ENCODE peak calls at places on chromosomes 3 and 15, in eight cellular contexts. S is mesendoderm, J is heart left ventricle, F is right cardiac atrium, G is tibial nerve, K is GM23338, E is fibroblast of lung, Y is ovary. X is an unnamed sample.

GRCh38 chr3:72496055-72496690 is 352.1 kb downstream of the SHQ1 start:
- DNase-seq in S (no peak), G (no peak), K (no peak), J (no peak), Y (no peak), F (no peak), E (no peak), X (no peak)

GRCh38 chr15:62506217-62506805 is 341.2 kb upstream of the C2CD4B start:
- DNase-seq in S (peak; percentile 37), Y (no peak), F (no peak), E (peak; percentile 53), J (no peak), K (peak; percentile 40), G (no peak), X (no peak)

GRCh38 chr3:49222002-49222401 is 50.6 kb downstream of the KLHDC8B start:
- DNase-seq in E (no peak), F (no peak), J (no peak), S (no peak), K (no peak), G (no peak), Y (no peak), X (no peak)

GRCh38 chr3:172716476-172716875 is 5.6 kb upstream of the NCEH1 start:
- DNase-seq in K (no peak), Y (no peak), F (peak; percentile 80), E (no peak), S (no peak), G (peak; percentile 50), J (peak; percentile 66), X (peak; percentile 23)

GRCh38 chr3:126156468-126156867 is 23.9 kb downstream of the ALDH1L1 start:
- DNase-seq in S (peak; percentile 24), G (no peak), E (no peak), F (no peak), K (peak; percentile 15), J (no peak), Y (no peak), X (no peak)

GRCh38 chr3:136414476-136414875 is 164.3 kb downstream of the PCCB start:
- DNase-seq in Y (no peak), F (no peak), K (no peak), G (no peak), J (no peak), E (no peak), S (no peak), X (no peak)

GRCh38 chr3:87626471-87626995 is 350.1 kb upstream of the POU1F1 start:
- DNase-seq in J (no peak), Y (no peak), G (no peak), E (no peak), S (no peak), F (no peak), K (no peak), X (no peak)

GRCh38 chr3:31981206-31982181 is at the start of the genes OSBPL10 and ZNF860:
- DNase-seq in S (peak; percentile 88), F (peak; percentile 95), K (peak; percentile 83), G (peak; percentile 86), Y (peak; percentile 93), E (peak; percentile 94), J (peak; percentile 94), X (peak; percentile 91)

GRCh38 chr3:106728315-106728821 is 648.9 kb upstream of the CCDC54 start:
- DNase-seq in F (no peak), E (peak; percentile 87), G (no peak), K (no peak), J (no peak), S (no peak), Y (no peak), X (no peak)

GRCh38 chr3:159322322-159322939 is 520.6 kb downstream of the MFSD1 start:
- DNase-seq in K (peak; percentile 76), E (peak; percentile 15), F (peak; percentile 69), G (no peak), Y (no peak), J (peak; percentile 62), S (peak; percentile 67), X (no peak)

GRCh38 chr3:193896419-193896818 is 239.5 kb upstream of the HES1 start:
- DNase-seq in E (no peak), J (no peak), G (no peak), Y (no peak), F (no peak), S (no peak), K (no peak), X (no peak)

GRCh38 chr3:194166682-194167479 is 30.9 kb downstream of the HES1 start:
- DNase-seq in F (peak; percentile 78), K (peak; percentile 44), S (peak; percentile 70), Y (peak; percentile 44), E (peak; percentile 3), G (no peak), J (no peak), X (peak; percentile 28)

GRCh38 chr3:59771760-59772159 is 721.9 kb upstream of the CFAP20DC start:
- DNase-seq in K (no peak), G (no peak), F (no peak), E (peak; percentile 61), Y (no peak), S (no peak), J (no peak), X (no peak)

GRCh38 chr3:149959443-149959842 is 11.3 kb downstream of the PFN2 start:
- DNase-seq in E (peak; percentile 28), F (no peak), K (no peak), G (no peak), J (no peak), Y (no peak), S (no peak), X (no peak)

GRCh38 chr3:161221881-161222600 is 930 bp downstream of the NMD3 start:
- DNase-seq in K (no peak), J (peak; percentile 58), F (no peak), Y (peak; percentile 27), S (peak; percentile 17), G (peak; percentile 24), E (peak; percentile 42), X (no peak)

GRCh38 chr15:45435124-45435903 is 57.0 kb upstream of the GATM start:
- DNase-seq in K (no peak), J (no peak), G (no peak), S (no peak), F (no peak), E (no peak), Y (no peak), X (no peak)

GRCh38 chr15:45442497-45443135 is 64.3 kb upstream of the GATM start:
- DNase-seq in G (no peak), J (no peak), K (peak; percentile 32), F (no peak), E (no peak), S (no peak), Y (no peak), X (no peak)

GRCh38 chr15:45441686-45442085 is 63.3 kb upstream of the GATM start:
- DNase-seq in F (no peak), K (no peak), G (no peak), J (no peak), E (no peak), S (no peak), Y (no peak), X (no peak)

GRCh38 chr15:45439521-45439931 is 61.2 kb upstream of the GATM start:
- DNase-seq in E (no peak), K (no peak), Y (no peak), S (no peak), J (no peak), F (no peak), G (no peak), X (no peak)

GRCh38 chr15:45441036-45441435 is 62.7 kb upstream of the GATM start:
- DNase-seq in J (no peak), Y (no peak), S (no peak), K (no peak), G (no peak), F (no peak), E (no peak), X (no peak)
- H3K27ac ChIP-seq in J (no peak overlapping the region), Y (no peak overlapping the region), S (no peak overlapping the region), K (no peak overlapping the region), G (no peak overlapping the region), F (no peak overlapping the region), E (no peak overlapping the region), X (no peak overlapping the region)

GRCh38 chr15:66704019-66704782 is 2.2 kb downstream of the SMAD6 start:
- DNase-seq in G (no peak), Y (no peak), E (no peak), J (no peak), S (no peak), K (no peak), F (peak; percentile 74), X (peak; percentile 33)

GRCh38 chr15:66702770-66703539 is 919 bp downstream of the SMAD6 start:
- DNase-seq in J (peak; percentile 74), Y (no peak), S (no peak), K (peak; percentile 51), E (no peak), G (no peak), F (peak; percentile 75), X (no peak)

GRCh38 chr15:66702035-66702769 is at the start of gene SMAD6:
- DNase-seq in G (peak; percentile 93), K (peak; percentile 99), S (peak; percentile 100), E (peak; percentile 99), F (peak; percentile 99), Y (peak; percentile 97), J (peak; percentile 96), X (peak; percentile 93)

GRCh38 chr15:66704783-66705113 is 2.7 kb downstream of the SMAD6 start:
- DNase-seq in E (no peak), K (no peak), G (no peak), S (no peak), F (no peak), J (no peak), Y (no peak), X (no peak)

GRCh38 chr15:66703540-66703941 is 1.5 kb downstream of the SMAD6 start:
- DNase-seq in G (no peak), K (peak; percentile 35), F (peak; percentile 74), S (no peak), E (peak; percentile 39), Y (no peak), J (peak; percentile 76), X (peak; percentile 51)
- H3K27ac ChIP-seq in G (peak overlapping the region; percentile 87), K (no peak overlapping the region), F (peak overlapping the region; percentile 92), S (peak overlapping the region; percentile 98), E (no peak overlapping the region), Y (no peak overlapping the region), J (peak overlapping the region; percentile 86), X (peak overlapping the region; percentile 95)

GRCh38 chr15:99727330-99727729 is 5.9 kb downstream of the LYSMD4 start:
- DNase-seq in K (no peak), Y (no peak), J (no peak), S (no peak), F (no peak), E (no peak), G (no peak), X (no peak)

GRCh38 chr15:99729920-99730319 is 3.3 kb downstream of the LYSMD4 start:
- DNase-seq in G (peak; percentile 45), Y (peak; percentile 49), K (peak; percentile 64), S (peak; percentile 65), J (no peak), E (peak; percentile 80), F (no peak), X (no peak)

GRCh38 chr15:99729327-99729726 is 3.9 kb downstream of the LYSMD4 start:
- DNase-seq in Y (no peak), E (no peak), J (no peak), F (no peak), G (no peak), K (no peak), S (no peak), X (no peak)

GRCh38 chr15:99726333-99726732 is 6.9 kb downstream of the LYSMD4 start:
- DNase-seq in S (no peak), K (no peak), G (no peak), F (no peak), J (no peak), Y (no peak), E (no peak), X (no peak)

GRCh38 chr15:99727733-99728132 is 5.5 kb downstream of the LYSMD4 start:
- DNase-seq in Y (no peak), G (no peak), S (no peak), J (no peak), K (no peak), F (no peak), E (no peak), X (no peak)
- H3K27ac ChIP-seq in Y (no peak overlapping the region), G (no peak overlapping the region), S (no peak overlapping the region), J (no peak overlapping the region), K (no peak overlapping the region), F (no peak overlapping the region), E (no peak overlapping the region), X (peak overlapping the region; percentile 51)

GRCh38 chr3:182473191-182473710 is 320.1 kb upstream of the ATP11B start:
- DNase-seq in G (no peak), Y (no peak), F (no peak), E (no peak), S (no peak), J (no peak), K (no peak), X (no peak)
- H3K27ac ChIP-seq in G (no peak overlapping the region), Y (no peak overlapping the region), F (no peak overlapping the region), E (no peak overlapping the region), S (no peak overlapping the region), J (no peak overlapping the region), K (no peak overlapping the region), X (no peak overlapping the region)